ENCODE peak calls at places on chromosomes 16 and 17, in four cellular contexts. D, B, V and A are unnamed samples.

GRCh38 chr16:17258848-17259713 is 211.7 kb downstream of the XYLT1 start:
- DNase-seq in V (no peak), B (peak), D (peak), A (peak)

GRCh38 chr17:71398706-71399620 is 721.9 kb upstream of the SOX9 start:
- DNase-seq in B (no peak), D (no peak), V (no peak), A (no peak)

GRCh38 chr17:49753959-49754391 is 10.0 kb downstream of the FAM117A start:
- DNase-seq in V (no peak), B (no peak), D (peak), A (no peak)

GRCh38 chr17:43366809-43367587 is 31.8 kb upstream of the ARL4D start:
- DNase-seq in D (no peak), V (no peak), B (no peak), A (peak)

GRCh38 chr16:72922714-72923113 is 125.2 kb downstream of the ZFHX3 start:
- DNase-seq in V (no peak), B (no peak), D (no peak), A (no peak)

GRCh38 chr16:58970775-58971174 is 236.7 kb upstream of the GOT2 start:
- DNase-seq in B (no peak), V (no peak), D (no peak), A (no peak)

GRCh38 chr17:80847506-80848230 is 144.0 kb upstream of the CHMP6 start:
- DNase-seq in V (no peak), B (no peak), D (peak), A (no peak)

GRCh38 chr17:78925662-78926555 is 722 bp upstream of the TIMP2 start:
- DNase-seq in B (no peak), V (peak), D (no peak), A (no peak)

GRCh38 chr17:72150632-72151460 is 30.0 kb downstream of the SOX9 start:
- DNase-seq in D (no peak), B (no peak), V (no peak), A (peak)

GRCh38 chr16:24858219-24859041 is 12.7 kb downstream of the SLC5A11 start:
- DNase-seq in B (no peak), D (peak), V (peak), A (peak)

GRCh38 chr17:1710807-1711553 is 803 bp upstream of the TLCD2 start:
- DNase-seq in V (no peak), D (no peak), B (no peak), A (peak)

DNA sequence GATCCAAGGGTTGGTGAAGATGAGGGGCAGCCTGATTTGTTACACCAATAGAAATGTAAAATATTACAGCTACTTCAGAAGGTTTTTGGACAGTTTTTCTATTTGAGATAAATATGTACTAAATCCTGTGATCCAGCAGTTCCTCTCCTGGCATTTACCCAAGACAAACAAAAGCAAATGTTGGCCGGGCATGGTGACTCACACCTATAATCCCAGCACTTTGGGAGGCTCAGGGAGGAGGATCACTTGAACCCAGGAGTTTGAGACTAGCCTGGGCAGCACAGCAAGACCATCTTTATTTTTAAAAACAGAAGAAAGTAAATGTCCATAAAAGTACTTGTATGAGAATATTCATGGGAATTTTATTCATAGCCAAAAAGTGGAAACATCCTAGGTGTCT is 64.8 kb upstream of the MRC2 start:
- DNase-seq in D (peak), V (peak), B (no peak), A (no peak)
- TF ChIP-seq ESRRA in D (no peak), V (no peak), B (no peak), A (no peak)

DNA sequence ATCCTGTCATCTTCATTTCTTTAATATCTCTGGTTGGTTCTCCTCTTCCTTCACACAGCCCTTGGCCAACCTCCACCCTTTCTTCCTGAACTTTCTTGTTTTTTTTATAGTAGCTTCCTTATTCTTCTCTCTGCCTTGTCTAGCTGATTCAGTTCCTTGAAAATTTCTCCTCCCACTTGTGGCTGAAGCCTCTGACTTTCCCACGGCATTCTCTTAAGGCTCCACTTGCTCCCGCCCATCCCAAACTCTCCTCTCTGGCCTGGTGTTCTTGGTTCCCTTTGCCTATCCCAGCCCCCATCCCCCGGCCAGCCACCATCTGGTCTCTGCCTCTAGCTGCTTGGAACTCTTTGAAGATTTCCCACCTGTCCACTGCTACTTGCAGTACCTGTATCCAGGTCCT is 29.1 kb downstream of the NLRP1 start:
- DNase-seq in B (no peak), D (no peak), V (no peak), A (no peak)
- TF ChIP-seq ETV6 in B (no peak), D (no peak), V (no peak), A (no peak)

DNA sequence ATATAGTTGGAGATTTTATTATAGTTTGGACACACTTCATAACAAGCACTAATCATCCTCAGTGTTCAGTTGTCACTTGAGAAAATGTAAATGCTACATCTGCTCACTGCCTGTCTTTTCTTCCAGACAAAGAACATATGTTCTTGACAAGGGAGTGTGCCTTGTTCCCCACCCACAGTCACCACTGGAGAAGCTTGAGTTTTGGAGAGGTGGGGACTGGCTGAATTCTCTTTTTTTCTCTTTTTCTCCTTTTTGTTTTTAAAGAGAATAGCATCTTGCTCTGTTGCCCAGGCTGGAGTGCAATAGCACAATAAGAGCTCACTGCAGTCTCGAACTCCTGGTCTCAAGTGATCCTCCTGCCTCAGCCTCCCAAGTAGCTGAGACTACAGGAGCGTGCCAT is 15.5 kb downstream of the RPRML start:
- DNase-seq in B (no peak), D (no peak), V (no peak), A (no peak)
- TF ChIP-seq ESRRA in B (no peak), D (no peak), V (no peak), A (no peak)

DNA sequence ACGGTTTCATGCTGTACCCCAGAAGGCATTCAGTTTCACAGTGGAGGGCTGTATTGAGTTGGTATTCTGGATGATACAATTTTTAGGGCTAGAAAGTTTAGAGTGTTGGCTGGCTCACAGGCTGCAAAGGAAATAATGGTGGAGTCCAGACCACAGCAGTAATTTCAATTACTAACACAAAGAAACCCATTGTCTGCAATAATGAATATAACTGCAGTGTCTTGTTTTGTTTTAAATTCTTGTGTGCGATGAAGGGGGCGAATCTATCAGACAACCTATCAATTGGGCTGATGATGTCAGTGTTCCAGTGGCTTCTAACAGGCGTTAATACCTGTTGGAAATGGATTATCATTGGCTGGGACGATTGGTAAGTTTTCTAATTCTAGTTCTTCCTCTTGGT is 1.5 kb downstream of the SP2 start:
- DNase-seq in V (no peak), B (no peak), D (no peak), A (no peak)
- TF ChIP-seq ETV6 in V (no peak), B (no peak), D (no peak), A (no peak)